ENCODE peak calls at places on chromosomes 7 and 10, in four cellular contexts. One of them, this sample, is unnamed. For H3K9me3, the result is how much of the 10 kb centered on the place peaks cover.

GRCh38 chr7:118243695-118244094 is 19.2 kb downstream of the ANKRD7 start:
- DNase-seq in hepatocyte: no peak
- DNase-seq in PC-9: no peak
- DNase-seq in HCT116: no peak
- DNase-seq in this sample: no peak

GRCh38 chr7:151665363-151665762 is 145.7 kb upstream of the RHEB start:
- DNase-seq in hepatocyte: peak
- DNase-seq in PC-9: no peak
- DNase-seq in HCT116: no peak
- DNase-seq in this sample: no peak

GRCh38 chr10:69867699-69868558 is 66.2 kb downstream of the COL13A1 start:
- DNase-seq in hepatocyte: no peak
- DNase-seq in PC-9: no peak
- DNase-seq in HCT116: no peak
- DNase-seq in this sample: no peak

GRCh38 chr7:94212160-94212559 is 182.5 kb upstream of the COL1A2 start:
- DNase-seq in hepatocyte: no peak
- DNase-seq in PC-9: no peak
- DNase-seq in HCT116: no peak
- DNase-seq in this sample: no peak

GRCh38 chr10:110067960-110068770 is 60.4 kb downstream of the ADD3 start:
- DNase-seq in hepatocyte: no peak
- DNase-seq in PC-9: no peak
- DNase-seq in HCT116: no peak
- DNase-seq in this sample: no peak

GRCh38 chr7:150847536-150847935 is 4.8 kb upstream of the AOC1 start:
- DNase-seq in hepatocyte: no peak
- DNase-seq in PC-9: no peak
- DNase-seq in HCT116: no peak
- DNase-seq in this sample: no peak

GRCh38 chr10:109676703-109677102 is 246.6 kb downstream of the XPNPEP1 start:
- DNase-seq in hepatocyte: no peak
- DNase-seq in PC-9: no peak
- DNase-seq in HCT116: no peak
- DNase-seq in this sample: peak

GRCh38 chr10:126458453-126458852 is 70.2 kb upstream of the ADAM12 start:
- DNase-seq in hepatocyte: no peak
- DNase-seq in PC-9: peak
- DNase-seq in HCT116: no peak
- DNase-seq in this sample: no peak

GRCh38 chr10:109183366-109183765 is 739.9 kb downstream of the XPNPEP1 start:
- DNase-seq in hepatocyte: no peak
- DNase-seq in PC-9: no peak
- DNase-seq in HCT116: no peak
- DNase-seq in this sample: no peak

GRCh38 chr7:6709808-6710207 is 3.1 kb upstream of the ZNF12 start:
- DNase-seq in hepatocyte: no peak
- DNase-seq in PC-9: no peak
- DNase-seq in HCT116: peak
- DNase-seq in this sample: no peak

GRCh38 chr10:31620236-31621151 is 301.5 kb downstream of the ZEB1 start:
- DNase-seq in hepatocyte: no peak
- DNase-seq in PC-9: no peak
- DNase-seq in HCT116: no peak
- DNase-seq in this sample: no peak

GRCh38 chr10:93440591-93441012 is 41.5 kb downstream of the MYOF start:
- DNase-seq in hepatocyte: no peak
- DNase-seq in PC-9: no peak
- DNase-seq in HCT116: no peak
- DNase-seq in this sample: no peak

GRCh38 chr10:79149662-79150443 is 81.1 kb downstream of the ZMIZ1 start:
- DNase-seq in hepatocyte: peak
- DNase-seq in PC-9: peak
- DNase-seq in HCT116: peak
- DNase-seq in this sample: no peak

GRCh38 chr10:131076341-131076740 is 235.2 kb downstream of the TCERG1L start:
- DNase-seq in hepatocyte: no peak
- DNase-seq in PC-9: no peak
- DNase-seq in HCT116: no peak
- DNase-seq in this sample: no peak

GRCh38 chr7:120337308-120337907 is 64.4 kb downstream of the KCND2 start:
- DNase-seq in hepatocyte: peak
- DNase-seq in PC-9: no peak
- DNase-seq in HCT116: peak
- DNase-seq in this sample: no peak

GRCh38 chr10:69481280-69481679 is 30.0 kb downstream of the TSPAN15 start:
- DNase-seq in hepatocyte: no peak
- DNase-seq in PC-9: no peak
- DNase-seq in HCT116: no peak
- DNase-seq in this sample: no peak

GRCh38 chr10:59808896-59809643 is 55.8 kb upstream of the MRLN start:
- DNase-seq in hepatocyte: peak
- DNase-seq in PC-9: peak
- DNase-seq in HCT116: peak
- DNase-seq in this sample: no peak

GRCh38 chr10:78200686-78201085 is 167.0 kb downstream of the RPS24 start:
- DNase-seq in hepatocyte: no peak
- DNase-seq in PC-9: no peak
- DNase-seq in HCT116: no peak
- DNase-seq in this sample: no peak

GRCh38 chr10:100186813-100187212 is 984 bp upstream of the ERLIN1 start:
- DNase-seq in hepatocyte: no peak
- DNase-seq in PC-9: no peak
- DNase-seq in HCT116: peak
- DNase-seq in this sample: no peak

GRCh38 chr10:93917064-93917391 is 23.2 kb downstream of the SLC35G1 start:
- DNase-seq in hepatocyte: peak
- DNase-seq in PC-9: no peak
- DNase-seq in HCT116: no peak
- DNase-seq in this sample: no peak

GRCh38 chr7:84746347-84746746 is 440.5 kb downstream of the SEMA3D start:
- DNase-seq in hepatocyte: peak
- DNase-seq in PC-9: no peak
- DNase-seq in HCT116: no peak
- DNase-seq in this sample: no peak

GRCh38 chr7:44914992-44915607 is 29.8 kb upstream of the PURB start:
- DNase-seq in hepatocyte: no peak
- DNase-seq in PC-9: no peak
- DNase-seq in HCT116: no peak
- DNase-seq in this sample: no peak

GRCh38 chr10:14822879-14823755 is 14.7 kb downstream of the CDNF start:
- DNase-seq in hepatocyte: peak
- DNase-seq in PC-9: no peak
- DNase-seq in HCT116: peak
- DNase-seq in this sample: no peak

GRCh38 chr10:32341596-32341995 is 5.4 kb downstream of the EPC1 start:
- DNase-seq in hepatocyte: no peak
- DNase-seq in PC-9: no peak
- DNase-seq in HCT116: no peak
- DNase-seq in this sample: no peak

GRCh38 chr10:95467162-95467599 is 94.0 kb downstream of the SORBS1 start:
- DNase-seq in hepatocyte: peak
- DNase-seq in PC-9: no peak
- DNase-seq in HCT116: peak
- DNase-seq in this sample: no peak
- TF ChIP-seq CTCF in hepatocyte: peak
- TF ChIP-seq CTCF in PC-9: no peak
- TF ChIP-seq CTCF in HCT116: no peak
- TF ChIP-seq CTCF in this sample: no peak

DNA sequence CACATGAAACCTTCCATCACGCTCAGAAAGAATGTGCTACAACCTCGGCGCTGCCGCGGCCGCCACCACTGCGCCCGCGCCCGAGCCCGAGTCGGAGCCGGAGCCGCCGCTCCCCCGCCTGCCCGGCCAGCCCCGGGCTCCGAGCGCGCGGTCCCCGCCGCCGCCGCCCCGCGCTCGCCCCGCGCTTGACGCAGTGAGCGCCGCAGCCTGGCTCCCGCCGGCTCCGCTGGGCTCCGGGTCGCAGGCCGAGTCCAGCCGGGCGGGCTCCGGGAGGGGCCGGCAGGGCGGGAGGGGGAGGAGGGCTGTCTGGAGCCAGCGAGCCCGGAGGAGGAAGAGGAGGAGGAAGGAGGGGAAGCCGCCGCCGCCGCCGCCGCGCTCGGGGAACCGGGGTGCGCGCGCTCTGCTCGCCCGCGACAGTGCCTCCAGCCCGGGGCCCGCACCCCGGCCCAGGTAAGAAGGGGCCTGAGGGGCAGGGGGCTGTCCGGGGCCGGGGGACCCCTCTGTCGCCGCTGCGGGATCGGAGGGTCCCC is 4.3 kb upstream of the ELFN1 start:
- DNase-seq in hepatocyte: peak
- DNase-seq in PC-9: no peak
- DNase-seq in HCT116: no peak
- DNase-seq in this sample: no peak
- TF ChIP-seq EZH2 in hepatocyte: no peak
- TF ChIP-seq EZH2 in PC-9: peak
- TF ChIP-seq EZH2 in HCT116: no peak
- TF ChIP-seq EZH2 in this sample: no peak

GRCh38 chr7:64992971-64993370 is 2.1 kb upstream of the ZNF117 start:
- DNase-seq in hepatocyte: no peak
- DNase-seq in PC-9: no peak
- DNase-seq in HCT116: no peak
- DNase-seq in this sample: no peak
- H3K9me3 ChIP-seq in hepatocyte: under half
- H3K9me3 ChIP-seq in PC-9: under half
- H3K9me3 ChIP-seq in HCT116: under half
- H3K9me3 ChIP-seq in this sample: under half

GRCh38 chr7:31129067-31129466 is 77.0 kb downstream of the ADCYAP1R1 start:
- DNase-seq in hepatocyte: no peak
- DNase-seq in PC-9: no peak
- DNase-seq in HCT116: no peak
- DNase-seq in this sample: no peak
- TF ChIP-seq CTCF in hepatocyte: no peak
- TF ChIP-seq CTCF in PC-9: peak
- TF ChIP-seq CTCF in HCT116: peak
- TF ChIP-seq CTCF in this sample: no peak

This sample was measured in keratinocyte.